ENCODE peak calls at places on chromosomes 3 and 15, in four cellular contexts. K, Q, I and Z are unnamed samples.

GRCh38 chr3:49570033-49570654 is 15.9 kb downstream of the BSN start:
- DNase-seq in K (no peak), Q (no peak), I (no peak), Z (no peak)

GRCh38 chr3:33897306-33897705 is 98.9 kb downstream of the PDCD6IP start:
- DNase-seq in K (no peak), Q (no peak), I (no peak), Z (no peak)

GRCh38 chr3:3705090-3705775 is 94.0 kb upstream of the LRRN1 start:
- DNase-seq in K (no peak), Q (no peak), I (no peak), Z (peak; percentile 47)

GRCh38 chr3:161423911-161424522 is 52.7 kb upstream of the SPTSSB start:
- DNase-seq in K (peak; percentile 38), Q (no peak), I (peak; percentile 41), Z (no peak)

GRCh38 chr3:124834723-124835718 is 52.1 kb downstream of the ITGB5 start:
- DNase-seq in K (peak; percentile 23), Q (peak; percentile 90), I (peak; percentile 99), Z (peak; percentile 66)

GRCh38 chr15:53658827-53659226 is 100.6 kb downstream of the WDR72 start:
- DNase-seq in K (no peak), Q (no peak), I (no peak), Z (no peak)

GRCh38 chr3:37862712-37863551 is 1.3 kb downstream of the CTDSPL start:
- DNase-seq in K (peak; percentile 20), Q (no peak), I (peak; percentile 66), Z (peak; percentile 49)

GRCh38 chr3:42288385-42288784 is 22.4 kb upstream of the CCK start:
- DNase-seq in K (no peak), Q (no peak), I (no peak), Z (no peak)

GRCh38 chr3:34108976-34109375 is 310.5 kb downstream of the PDCD6IP start:
- DNase-seq in K (no peak), Q (no peak), I (no peak), Z (no peak)

GRCh38 chr3:24688446-24689148 is 193.9 kb upstream of the THRB start:
- DNase-seq in K (no peak), Q (no peak), I (peak; percentile 10), Z (no peak)

GRCh38 chr15:41945221-41945620 is 27.1 kb downstream of the EHD4 start:
- DNase-seq in K (no peak), Q (no peak), I (no peak), Z (no peak)

GRCh38 chr3:126487151-126487771 is 11.6 kb upstream of the ZXDC start:
- DNase-seq in K (peak; percentile 14), Q (no peak), I (peak; percentile 58), Z (no peak)

GRCh38 chr3:81968628-81969027 is 207.2 kb upstream of the GBE1 start:
- DNase-seq in K (no peak), Q (no peak), I (no peak), Z (no peak)

GRCh38 chr3:81967362-81967761 is 205.9 kb upstream of the GBE1 start:
- DNase-seq in K (no peak), Q (no peak), I (no peak), Z (no peak)

GRCh38 chr3:81962396-81962795 is 201.0 kb upstream of the GBE1 start:
- DNase-seq in K (no peak), Q (no peak), I (no peak), Z (no peak)

DNA sequence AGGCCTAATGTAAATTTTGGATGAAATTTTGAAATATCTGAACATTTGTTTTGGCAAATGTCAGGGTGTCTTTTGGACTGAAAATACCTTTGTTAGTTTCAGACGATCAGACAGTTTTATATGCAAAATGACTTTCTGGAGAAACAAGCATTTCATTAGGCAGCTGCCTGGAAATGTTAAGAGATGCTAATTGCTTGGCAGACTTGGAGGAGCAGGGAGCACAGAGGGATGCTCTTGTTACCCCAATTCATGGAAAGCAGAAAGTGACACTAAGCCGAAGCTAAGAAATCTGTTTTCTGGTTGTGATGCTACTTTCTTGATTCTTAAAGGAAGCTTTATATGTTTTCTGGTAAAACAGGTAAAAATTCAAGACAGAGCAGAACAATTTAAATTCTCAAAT is 204.3 kb upstream of the GBE1 start:
- DNase-seq in K (no peak), Q (no peak), I (no peak), Z (no peak)
- TF ChIP-seq BRCA1 in K (no peak), Q (no peak), I (no peak), Z (no peak)

GRCh38 chr3:159814161-159814560 is 174.5 kb upstream of the IL12A start:
- DNase-seq in K (no peak), Q (no peak), I (no peak), Z (no peak)
- TF ChIP-seq JUND in K (no peak), Q (no peak), I (no peak), Z (no peak)

GRCh38 chr3:195221015-195221853 is 49.7 kb downstream of the XXYLT1 start:
- DNase-seq in K (no peak), Q (no peak), I (no peak), Z (no peak)

GRCh38 chr3:195214381-195214780 is 56.6 kb downstream of the XXYLT1 start:
- DNase-seq in K (no peak), Q (no peak), I (no peak), Z (no peak)

GRCh38 chr3:195224156-195224979 is 46.6 kb downstream of the XXYLT1 start:
- DNase-seq in K (no peak), Q (no peak), I (no peak), Z (peak; percentile 46)

GRCh38 chr3:195221876-195222617 is 48.9 kb downstream of the XXYLT1 start:
- DNase-seq in K (no peak), Q (no peak), I (no peak), Z (peak; percentile 42)

DNA sequence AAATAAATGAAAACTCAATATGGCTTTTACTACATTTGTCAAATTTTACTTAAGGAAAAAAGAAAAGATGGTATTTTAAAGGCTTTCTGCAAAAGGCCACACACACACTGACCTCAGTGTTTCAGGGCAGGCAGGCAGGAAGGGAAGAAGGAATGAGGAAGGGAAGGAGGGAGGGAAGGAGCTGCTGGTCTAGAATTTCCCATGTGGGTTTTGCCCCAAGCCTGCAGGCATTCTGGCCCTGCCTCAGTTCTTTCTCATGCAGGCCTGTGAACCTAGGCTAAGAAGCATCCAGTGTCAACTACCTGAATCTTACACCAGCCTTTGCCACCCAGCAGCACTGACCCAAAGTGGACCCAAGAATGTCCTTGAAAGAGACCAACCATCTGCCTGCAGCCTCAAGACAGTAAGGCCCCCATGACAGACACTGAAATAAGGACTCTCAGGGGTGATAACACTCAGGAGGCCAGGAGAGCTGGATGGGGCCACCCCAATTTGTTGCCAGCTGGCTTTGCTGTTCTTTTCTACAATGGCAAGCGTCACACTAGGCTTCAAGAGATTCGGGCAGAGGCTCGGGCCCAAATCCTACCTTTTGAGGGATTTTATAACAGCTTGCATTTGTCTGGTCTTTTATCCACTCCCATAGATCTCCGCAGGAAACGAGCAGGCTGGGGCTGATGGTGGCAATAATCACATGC is 51.5 kb downstream of the XXYLT1 start:
- DNase-seq in K (no peak), Q (no peak), I (no peak), Z (no peak)
- TF ChIP-seq BRCA1 in K (no peak), Q (no peak), I (no peak), Z (no peak)

GRCh38 chr15:56207711-56208110 is 36.0 kb downstream of the RFX7 start:
- DNase-seq in K (no peak), Q (peak; percentile 31), I (no peak), Z (no peak)

GRCh38 chr15:56207092-56207491 is 36.6 kb downstream of the RFX7 start:
- DNase-seq in K (no peak), Q (peak; percentile 38), I (no peak), Z (no peak)

GRCh38 chr15:56211064-56211463 is 32.6 kb downstream of the RFX7 start:
- DNase-seq in K (no peak), Q (no peak), I (no peak), Z (no peak)

GRCh38 chr15:56208185-56208584 is 35.5 kb downstream of the RFX7 start:
- DNase-seq in K (peak; percentile 5), Q (no peak), I (no peak), Z (no peak)

DNA sequence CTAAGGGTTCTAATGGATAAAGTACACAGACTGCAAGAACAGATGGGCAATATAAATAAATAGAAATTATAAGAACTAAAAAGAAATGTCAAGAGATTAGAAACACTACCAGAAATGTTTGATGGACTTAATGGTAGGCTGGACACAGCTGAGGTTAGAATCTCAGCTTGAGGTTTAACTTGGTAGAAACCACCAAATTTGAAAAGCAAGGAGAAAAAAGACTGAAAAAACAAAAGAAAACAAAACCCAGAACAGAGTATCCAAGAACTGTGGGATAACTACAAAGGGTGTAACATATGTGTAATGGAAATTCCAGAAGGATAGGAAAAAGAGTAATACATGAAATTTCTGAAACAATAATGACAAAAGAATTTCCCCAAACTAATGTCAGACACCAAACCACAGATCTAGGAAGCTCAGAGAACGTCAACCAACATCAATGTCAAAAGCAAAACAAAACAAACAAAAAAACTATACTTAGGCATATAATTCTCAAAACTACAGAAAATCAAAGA is 35.0 kb downstream of the RFX7 start:
- DNase-seq in K (no peak), Q (no peak), I (no peak), Z (no peak)
- TF ChIP-seq JUND in K (no peak), Q (no peak), I (no peak), Z (no peak)